ENCODE peak calls at places on chromosomes 7 and 10, in ten cellular contexts. Z, P, O, T, Q, G, A, X, C and D are unnamed samples.
A peak's percentile ranks its signal among the peaks of the same experiment; 100 is the strongest.

GRCh38 chr7:128021361-128021760 is 9.9 kb downstream of the LRRC4 start:
- DNase-seq in Z (no peak), P (peak; percentile 41), O (peak; percentile 37), T (no peak), Q (no peak), G (no peak), A (no peak), X (no peak), C (no peak), D (no peak)

GRCh38 chr10:1150638-1150955 is 94.4 kb downstream of the WDR37 start:
- DNase-seq in Z (no peak), P (no peak), O (no peak), T (no peak), Q (no peak), G (no peak), A (no peak), X (no peak), C (no peak), D (no peak)

GRCh38 chr7:137001041-137001440 is 132.6 kb downstream of the CHRM2 start:
- DNase-seq in Z (no peak), P (peak; percentile 35), O (no peak), T (no peak), Q (no peak), G (no peak), A (no peak), X (no peak), C (no peak), D (no peak)

GRCh38 chr10:104488046-104488832 is 134.6 kb downstream of the CFAP58 start:
- DNase-seq in Z (no peak), P (no peak), O (no peak), T (no peak), Q (no peak), G (no peak), A (peak; percentile 40), X (no peak), C (no peak), D (no peak)

GRCh38 chr7:115724400-115725056 is 306.0 kb downstream of the TFEC start:
- DNase-seq in Z (no peak), P (no peak), O (peak; percentile 6), T (no peak), Q (no peak), G (no peak), A (no peak), X (no peak), C (no peak), D (no peak)

GRCh38 chr10:110006358-110007170 is 1.2 kb upstream of the ADD3 start:
- DNase-seq in Z (no peak), P (peak; percentile 82), O (peak; percentile 68), T (peak; percentile 21), Q (no peak), G (peak; percentile 75), A (no peak), X (peak; percentile 51), C (peak; percentile 80), D (no peak)

GRCh38 chr7:2158331-2159175 is 74.2 kb downstream of the MAD1L1 start:
- DNase-seq in Z (no peak), P (no peak), O (no peak), T (no peak), Q (no peak), G (peak; percentile 8), A (no peak), X (no peak), C (no peak), D (peak; percentile 7)

GRCh38 chr10:110076559-110077318 is 69.0 kb downstream of the ADD3 start:
- DNase-seq in Z (no peak), P (peak; percentile 91), O (peak; percentile 44), T (peak; percentile 17), Q (peak; percentile 8), G (no peak), A (peak; percentile 50), X (no peak), C (peak; percentile 44), D (no peak)

GRCh38 chr10:113278664-113279063 is 274.2 kb upstream of the HABP2 start:
- DNase-seq in Z (no peak), P (no peak), O (no peak), T (no peak), Q (no peak), G (no peak), A (no peak), X (no peak), C (no peak), D (no peak)

GRCh38 chr10:74585231-74586087 is 240.9 kb upstream of the KAT6B start:
- DNase-seq in Z (peak; percentile 24), P (no peak), O (no peak), T (no peak), Q (peak; percentile 6), G (no peak), A (no peak), X (no peak), C (no peak), D (peak; percentile 53)

GRCh38 chr7:70616821-70617220 is 515.1 kb upstream of the GALNT17 start:
- DNase-seq in Z (no peak), P (no peak), O (no peak), T (no peak), Q (no peak), G (no peak), A (no peak), X (no peak), C (no peak), D (no peak)

GRCh38 chr7:70618020-70618551 is 513.9 kb upstream of the GALNT17 start:
- DNase-seq in Z (no peak), P (no peak), O (no peak), T (no peak), Q (no peak), G (peak; percentile 20), A (no peak), X (no peak), C (peak; percentile 30), D (no peak)

GRCh38 chr7:70612811-70613210 is 519.1 kb upstream of the GALNT17 start:
- DNase-seq in Z (no peak), P (no peak), O (no peak), T (no peak), Q (no peak), G (no peak), A (no peak), X (no peak), C (no peak), D (no peak)

GRCh38 chr7:70614237-70614984 is 517.5 kb upstream of the GALNT17 start:
- DNase-seq in Z (no peak), P (peak; percentile 77), O (peak; percentile 36), T (peak; percentile 95), Q (peak; percentile 68), G (peak; percentile 84), A (peak; percentile 58), X (peak; percentile 54), C (peak; percentile 74), D (peak; percentile 98)

GRCh38 chr7:70615066-70615465 is 516.9 kb upstream of the GALNT17 start:
- DNase-seq in Z (no peak), P (no peak), O (no peak), T (no peak), Q (no peak), G (no peak), A (no peak), X (no peak), C (no peak), D (no peak)
- H3K4me3 ChIP-seq in Z (no peak overlapping the region), P (no peak overlapping the region), O (no peak overlapping the region), T (no peak overlapping the region), Q (no peak overlapping the region), G (peak overlapping the region; percentile 18), A (no peak overlapping the region), X (no peak overlapping the region), C (no peak overlapping the region), D (no peak overlapping the region)

DNA sequence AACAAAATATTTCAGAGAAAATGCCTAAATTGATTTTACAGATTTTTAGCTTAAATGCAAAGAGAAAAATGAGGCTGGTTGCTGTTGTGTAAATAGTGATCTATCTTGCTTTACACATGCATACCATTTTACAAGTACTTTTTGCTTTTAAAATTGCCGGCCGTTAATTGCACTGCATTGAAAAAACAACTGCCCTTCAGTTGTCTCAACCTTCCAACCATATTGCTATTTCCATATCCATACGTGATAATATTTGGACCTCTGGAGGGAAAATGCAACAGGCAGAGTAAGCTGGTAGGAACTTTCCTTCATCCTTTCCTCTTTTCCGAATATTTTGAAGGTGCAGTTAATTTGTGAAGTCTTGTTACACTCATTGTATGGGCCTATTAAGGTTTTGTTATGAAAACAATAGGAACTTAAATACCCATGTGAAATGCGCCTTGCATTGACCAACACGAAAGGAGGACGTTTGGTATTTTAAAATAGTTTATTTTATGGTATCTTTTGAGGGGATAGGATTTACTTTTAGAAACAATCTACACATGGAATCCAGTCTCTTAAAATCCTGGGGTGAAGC is 11.3 kb downstream of the BMI1 start:
- DNase-seq in Z (no peak), P (no peak), O (no peak), T (no peak), Q (no peak), G (no peak), A (no peak), X (no peak), C (no peak), D (no peak)
- H3K27me3 ChIP-seq in Z (peaks cover 20% of the 10 kb centered on the region), P (peaks cover 27% of the 10 kb centered on the region), O (peaks cover 60% of the 10 kb centered on the region), T (peaks cover 15% of the 10 kb centered on the region), Q (peaks cover 9% of the 10 kb centered on the region), G (peaks cover 41% of the 10 kb centered on the region), A (peaks cover 18% of the 10 kb centered on the region), X (peaks cover 18% of the 10 kb centered on the region), C (peaks cover 45% of the 10 kb centered on the region), D (no peaks in the 10 kb centered on the region)

DNA sequence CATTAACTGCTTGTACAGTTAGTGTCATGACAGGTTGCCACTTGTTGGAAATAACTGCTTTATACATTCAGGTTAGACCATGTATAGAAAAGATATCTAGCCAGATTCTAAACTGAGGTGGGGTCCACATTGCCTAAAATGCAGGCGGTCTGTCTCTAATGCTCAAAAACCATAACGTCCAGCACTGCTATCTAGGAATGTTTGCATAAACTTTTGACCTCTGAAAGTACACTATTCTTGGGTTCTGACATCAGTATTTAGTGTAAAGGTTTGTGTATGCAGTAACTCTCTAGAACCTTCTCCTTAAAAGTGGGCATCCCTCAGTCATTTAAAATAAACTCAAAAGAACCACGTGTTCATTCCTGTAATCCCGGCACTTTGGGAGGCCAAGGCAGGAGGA is 10.3 kb upstream of the FAM171A1 start:
- DNase-seq in Z (no peak), P (no peak), O (no peak), T (no peak), Q (no peak), G (no peak), A (no peak), X (no peak), C (no peak), D (no peak)
- H3K4me3 ChIP-seq in Z (no peak overlapping the region), P (no peak overlapping the region), O (no peak overlapping the region), T (no peak overlapping the region), Q (no peak overlapping the region), G (no peak overlapping the region), A (no peak overlapping the region), X (no peak overlapping the region), C (no peak overlapping the region), D (no peak overlapping the region)

DNA sequence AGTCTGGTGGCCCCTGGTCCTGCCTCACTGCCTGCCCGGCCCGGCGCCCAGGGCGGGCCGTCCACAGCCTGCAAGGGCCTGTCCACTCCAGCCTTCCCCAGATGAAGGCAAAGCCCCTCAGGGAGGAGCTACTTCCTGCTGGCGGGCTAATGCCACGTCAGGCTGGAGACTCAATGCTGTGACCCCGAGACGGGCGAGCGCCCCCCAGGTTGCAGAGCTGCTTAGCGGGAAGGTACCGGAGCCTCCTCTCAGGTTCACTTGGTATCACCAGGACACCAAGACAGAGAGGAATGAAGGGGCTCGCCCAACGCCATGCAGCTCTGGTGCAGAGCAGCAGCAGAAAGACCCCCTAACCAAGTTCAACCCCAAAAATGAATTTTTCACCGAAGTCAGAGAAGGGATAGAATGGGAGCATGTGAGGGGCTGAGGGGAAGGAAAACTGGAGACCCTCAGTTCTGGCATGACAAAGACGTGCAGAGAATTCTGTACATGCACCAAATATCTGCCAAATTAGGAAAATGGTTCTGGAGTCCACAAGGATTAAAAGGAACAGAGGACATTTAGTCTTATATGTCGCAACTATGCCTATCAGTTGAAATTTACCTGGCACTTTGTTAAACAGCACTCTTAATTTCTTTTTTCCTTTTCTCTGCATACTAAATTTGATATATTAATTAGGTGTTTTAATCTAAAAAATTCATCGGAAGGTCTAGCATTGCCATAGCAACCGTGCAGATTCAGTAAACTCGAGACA is 2.8 kb downstream of the STK32C start:
- DNase-seq in Z (no peak), P (no peak), O (no peak), T (no peak), Q (no peak), G (no peak), A (no peak), X (no peak), C (no peak), D (no peak)
- H3K27me3 ChIP-seq in Z (no peaks in the 10 kb centered on the region), P (no peaks in the 10 kb centered on the region), O (peaks cover 43% of the 10 kb centered on the region), T (no peaks in the 10 kb centered on the region), Q (no peaks in the 10 kb centered on the region), G (no peaks in the 10 kb centered on the region), A (no peaks in the 10 kb centered on the region), X (no peaks in the 10 kb centered on the region), C (no peaks in the 10 kb centered on the region), D (peaks cover 4% of the 10 kb centered on the region)